ENCODE peak calls at places on chromosome 3, in four cellular contexts. S is K562, Q is GM12878, I is H1. E is an unnamed sample.

GRCh38 chr3:62329970-62330369 is 43.4 kb downstream of the FEZF2 start:
- DNase-seq in S (no peak), Q (no peak), I (no peak), E (no peak)

GRCh38 chr3:41526995-41527573 is 327.8 kb downstream of the CTNNB1 start:
- DNase-seq in S (no peak), Q (no peak), I (no peak), E (no peak)

GRCh38 chr3:13077431-13078157 is 4.4 kb upstream of the IQSEC1 start:
- DNase-seq in S (no peak), Q (no peak), I (no peak), E (peak; percentile 78)

GRCh38 chr3:8746780-8747345 is 13.3 kb downstream of the CAV3 start:
- DNase-seq in S (no peak), Q (no peak), I (no peak), E (no peak)

GRCh38 chr3:182323898-182324297 is 469.4 kb upstream of the ATP11B start:
- DNase-seq in S (no peak), Q (no peak), I (no peak), E (no peak)

GRCh38 chr3:194579091-194579606 is 54.1 kb downstream of the TMEM44 start:
- DNase-seq in S (no peak), Q (no peak), I (no peak), E (peak; percentile 71)

GRCh38 chr3:42229942-42230688 is 35.9 kb downstream of the CCK start:
- DNase-seq in S (peak; percentile 47), Q (no peak), I (no peak), E (peak; percentile 67)

GRCh38 chr3:119418641-119419040 is 44.8 kb downstream of the TMEM39A start:
- DNase-seq in S (peak; percentile 16), Q (no peak), I (no peak), E (no peak)

GRCh38 chr3:3191675-3192480 is 12.4 kb upstream of the CRBN start:
- DNase-seq in S (peak; percentile 46), Q (no peak), I (no peak), E (no peak)

GRCh38 chr3:163936557-163936956 is 1141.7 kb downstream of the SI start:
- DNase-seq in S (no peak), Q (no peak), I (no peak), E (peak; percentile 10)

GRCh38 chr3:43138488-43139231 is 32.8 kb upstream of the POMGNT2 start:
- DNase-seq in S (no peak), Q (no peak), I (no peak), E (no peak)

GRCh38 chr3:43161684-43162512 is 56.0 kb upstream of the POMGNT2 start:
- DNase-seq in S (no peak), Q (no peak), I (no peak), E (peak; percentile 47)

GRCh38 chr3:62558549-62559112 is 185.3 kb upstream of the FEZF2 start:
- DNase-seq in S (peak; percentile 13), Q (no peak), I (peak; percentile 72), E (peak; percentile 53)

GRCh38 chr3:10737785-10738184 is 78.2 kb upstream of the SLC6A11 start:
- DNase-seq in S (no peak), Q (no peak), I (no peak), E (no peak)

GRCh38 chr3:120762575-120762974 is 20.0 kb downstream of the GTF2E1 start:
- DNase-seq in S (no peak), Q (no peak), I (no peak), E (no peak)

DNA sequence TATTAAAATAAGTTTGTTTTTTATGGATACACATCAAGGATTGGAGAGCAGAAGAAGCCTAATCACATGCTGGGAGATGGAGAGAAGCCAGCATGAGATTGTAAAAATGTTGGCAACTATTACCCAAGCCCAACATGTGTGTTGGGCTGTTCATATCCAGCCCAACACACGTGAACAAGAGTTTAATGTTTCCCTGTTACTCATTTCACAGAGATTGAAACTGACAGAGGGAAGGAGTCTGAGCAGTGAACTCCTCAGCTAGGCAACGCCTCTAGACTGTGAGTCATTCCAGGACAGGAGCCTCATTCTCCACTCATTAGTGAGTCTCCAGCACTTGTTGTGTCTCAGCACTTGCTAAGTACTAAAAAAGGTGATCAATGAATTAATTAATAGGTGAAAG is 43.2 kb upstream of the CMSS1 start:
- DNase-seq in S (no peak), Q (peak; percentile 28), I (no peak), E (no peak)
- TF ChIP-seq NRF1 in S (no peak), Q (no peak), I (no peak), E (no peak)

GRCh38 chr3:188077160-188077812 is 76.7 kb upstream of the LPP start:
- DNase-seq in S (no peak), Q (no peak), I (no peak), E (no peak)

GRCh38 chr3:188080091-188080490 is 73.9 kb upstream of the LPP start:
- DNase-seq in S (no peak), Q (no peak), I (no peak), E (no peak)

GRCh38 chr3:188082040-188082439 is 71.9 kb upstream of the LPP start:
- DNase-seq in S (no peak), Q (no peak), I (no peak), E (no peak)

GRCh38 chr3:188071636-188072035 is 82.3 kb upstream of the LPP start:
- DNase-seq in S (no peak), Q (no peak), I (no peak), E (no peak)

GRCh38 chr3:188076176-188076575 is 77.8 kb upstream of the LPP start:
- DNase-seq in S (no peak), Q (no peak), I (no peak), E (no peak)
- TF ChIP-seq NRF1 in S (no peak), Q (no peak), I (no peak), E (no peak)

DNA sequence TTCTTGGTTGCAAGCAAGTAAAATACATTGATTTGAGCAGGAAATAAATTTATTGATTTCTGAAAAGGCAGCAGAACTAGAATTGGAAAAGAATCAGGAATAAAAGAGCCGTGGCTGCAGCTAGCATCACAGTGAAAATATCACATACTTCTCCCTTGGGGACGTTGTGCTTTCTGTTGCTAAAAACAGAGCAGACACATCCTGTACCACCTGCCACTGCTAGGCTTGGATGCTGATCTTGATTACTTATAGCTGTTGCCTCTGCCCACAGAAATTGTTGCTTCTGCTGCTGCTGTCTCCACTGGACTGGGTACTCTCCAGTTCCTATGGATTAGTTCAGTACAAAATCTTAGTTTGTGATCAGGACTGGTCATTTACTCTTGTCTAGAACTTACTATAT is 283.8 kb downstream of the C3orf38 start:
- DNase-seq in S (no peak), Q (peak; percentile 35), I (no peak), E (no peak)
- TF ChIP-seq NRF1 in S (no peak), Q (no peak), I (no peak), E (no peak)

DNA sequence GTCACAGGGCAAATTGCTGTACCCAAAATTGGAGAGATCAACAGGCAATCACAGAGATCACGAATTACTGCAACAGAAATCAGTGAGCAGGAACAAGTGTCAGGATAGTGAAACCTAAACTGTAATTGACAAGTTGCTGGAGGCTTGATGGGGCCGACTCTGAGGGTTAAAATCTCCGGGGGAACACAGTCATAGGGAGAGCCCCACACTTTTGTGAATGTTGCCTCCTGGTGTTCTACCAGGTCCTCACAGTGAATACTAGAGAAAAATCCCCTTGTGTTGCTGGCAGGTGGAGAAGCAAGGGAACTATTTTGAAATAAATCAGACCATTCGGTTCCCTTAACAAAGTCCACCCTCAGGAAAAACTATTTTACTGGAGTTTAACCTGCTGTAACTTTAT is 697.5 kb upstream of the CBLB start:
- DNase-seq in S (no peak), Q (peak; percentile 20), I (no peak), E (no peak)
- TF ChIP-seq NRF1 in S (no peak), Q (no peak), I (no peak), E (no peak)

GRCh38 chr3:186307594-186307993 is 54.4 kb downstream of the DGKG start:
- DNase-seq in S (peak; percentile 27), Q (no peak), I (no peak), E (no peak)
- TF ChIP-seq NRF1 in S (no peak), Q (no peak), I (no peak), E (no peak)

GRCh38 chr3:156551261-156551660 is 3.7 kb downstream of the SSR3 start:
- DNase-seq in S (no peak), Q (no peak), I (no peak), E (no peak)
- TF ChIP-seq NRF1 in S (no peak), Q (no peak), I (no peak), E (no peak)

DNA sequence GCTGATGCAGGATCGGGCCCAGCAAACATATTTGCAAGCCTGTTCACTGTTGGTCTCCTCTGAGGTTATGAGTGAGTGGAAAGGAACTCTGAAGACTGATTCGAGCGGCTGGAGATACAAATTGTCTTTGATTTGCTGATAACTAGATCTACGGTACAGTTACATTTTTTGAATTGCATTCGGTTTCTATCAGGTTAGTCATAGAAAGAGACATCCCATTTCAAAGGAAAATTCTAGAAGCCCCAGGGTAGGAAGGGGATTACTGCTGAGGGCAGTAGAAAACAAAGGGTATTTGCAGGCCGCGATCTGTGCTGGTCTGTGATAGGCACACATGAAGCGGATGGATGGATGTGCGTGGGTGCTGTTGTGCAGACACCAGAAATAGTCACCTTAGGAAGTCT is 228.4 kb downstream of the ITPR1 start:
- DNase-seq in S (no peak), Q (no peak), I (no peak), E (no peak)
- TF ChIP-seq NRF1 in S (no peak), Q (no peak), I (no peak), E (no peak)

GRCh38 chr3:11820540-11821041 is 26.1 kb downstream of the TAMM41 start:
- DNase-seq in S (no peak), Q (no peak), I (no peak), E (no peak)
- TF ChIP-seq NRF1 in S (no peak), Q (no peak), I (no peak), E (no peak)

GRCh38 chr3:184016820-184017671 is 638 bp downstream of the ABCC5 start:
- DNase-seq in S (peak; percentile 84), Q (no peak), I (peak; percentile 72), E (peak; percentile 92)
- TF ChIP-seq NRF1 in S (no peak), Q (no peak), I (no peak), E (no peak)